ENCODE peak calls at places on chromosome 3, in ten cellular contexts. One of them, this sample, is unnamed.

GRCh38 chr3:99999541-99999940 is 114.8 kb downstream of the FILIP1L start:
- DNase-seq in activated CD8-positive, alpha-beta memory T cell treated with anti-CD3 and anti-CD28 coated beads for 1 hour: no peak
- DNase-seq in T1000: no peak
- DNase-seq in stimulated activated naive CD8-positive, alpha-beta T cell treated with anti-CD3 and anti-CD28 coated beads, Interleukin-15, amount 100 ng/mL, for 72 hours: no peak
- DNase-seq in HCEC 1CT: peak
- DNase-seq in activated naive CD4-positive, alpha-beta T cell: no peak
- DNase-seq in fibroblast of lung: peak
- DNase-seq in stimulated activated CD4-positive, alpha-beta T cell treated with anti-CD3 and anti-CD28 coated beads, Interleukin-1b, Interleukin-23, amount 100 ng/mL, for 48 hours: no peak
- DNase-seq in left ventricle myocardium superior: no peak
- DNase-seq in fibroblast of the conjunctiva: no peak
- DNase-seq in this sample: no peak

GRCh38 chr3:141240290-141241247 is 8.9 kb downstream of the PXYLP1 start:
- DNase-seq in stimulated activated naive CD8-positive, alpha-beta T cell treated with anti-CD3 and anti-CD28 coated beads, Interleukin-15, amount 100 ng/mL, for 72 hours: no peak
- DNase-seq in HCEC 1CT: no peak
- DNase-seq in activated CD8-positive, alpha-beta memory T cell treated with anti-CD3 and anti-CD28 coated beads for 1 hour: no peak
- DNase-seq in activated naive CD4-positive, alpha-beta T cell: no peak
- DNase-seq in fibroblast of lung: no peak
- DNase-seq in T1000: no peak
- DNase-seq in left ventricle myocardium superior: no peak
- DNase-seq in fibroblast of the conjunctiva: no peak
- DNase-seq in stimulated activated CD4-positive, alpha-beta T cell treated with anti-CD3 and anti-CD28 coated beads, Interleukin-1b, Interleukin-23, amount 100 ng/mL, for 48 hours: no peak
- DNase-seq in this sample: peak

GRCh38 chr3:64332461-64333350 is 107.4 kb upstream of the PRICKLE2 start:
- DNase-seq in stimulated activated naive CD8-positive, alpha-beta T cell treated with anti-CD3 and anti-CD28 coated beads, Interleukin-15, amount 100 ng/mL, for 72 hours: no peak
- DNase-seq in fibroblast of lung: no peak
- DNase-seq in left ventricle myocardium superior: no peak
- DNase-seq in stimulated activated CD4-positive, alpha-beta T cell treated with anti-CD3 and anti-CD28 coated beads, Interleukin-1b, Interleukin-23, amount 100 ng/mL, for 48 hours: no peak
- DNase-seq in activated naive CD4-positive, alpha-beta T cell: no peak
- DNase-seq in T1000: no peak
- DNase-seq in HCEC 1CT: no peak
- DNase-seq in fibroblast of the conjunctiva: no peak
- DNase-seq in activated CD8-positive, alpha-beta memory T cell treated with anti-CD3 and anti-CD28 coated beads for 1 hour: no peak
- DNase-seq in this sample: no peak

GRCh38 chr3:98188553-98188952 is 22.1 kb downstream of the OR5H15 start:
- DNase-seq in HCEC 1CT: peak
- DNase-seq in stimulated activated naive CD8-positive, alpha-beta T cell treated with anti-CD3 and anti-CD28 coated beads, Interleukin-15, amount 100 ng/mL, for 72 hours: no peak
- DNase-seq in T1000: no peak
- DNase-seq in fibroblast of lung: no peak
- DNase-seq in activated naive CD4-positive, alpha-beta T cell: no peak
- DNase-seq in fibroblast of the conjunctiva: no peak
- DNase-seq in left ventricle myocardium superior: no peak
- DNase-seq in stimulated activated CD4-positive, alpha-beta T cell treated with anti-CD3 and anti-CD28 coated beads, Interleukin-1b, Interleukin-23, amount 100 ng/mL, for 48 hours: no peak
- DNase-seq in activated CD8-positive, alpha-beta memory T cell treated with anti-CD3 and anti-CD28 coated beads for 1 hour: no peak
- DNase-seq in this sample: peak

GRCh38 chr3:35486295-35486694 is 153.0 kb upstream of the ARPP21 start:
- DNase-seq in fibroblast of lung: no peak
- DNase-seq in activated naive CD4-positive, alpha-beta T cell: no peak
- DNase-seq in activated CD8-positive, alpha-beta memory T cell treated with anti-CD3 and anti-CD28 coated beads for 1 hour: no peak
- DNase-seq in fibroblast of the conjunctiva: no peak
- DNase-seq in stimulated activated CD4-positive, alpha-beta T cell treated with anti-CD3 and anti-CD28 coated beads, Interleukin-1b, Interleukin-23, amount 100 ng/mL, for 48 hours: no peak
- DNase-seq in stimulated activated naive CD8-positive, alpha-beta T cell treated with anti-CD3 and anti-CD28 coated beads, Interleukin-15, amount 100 ng/mL, for 72 hours: no peak
- DNase-seq in HCEC 1CT: no peak
- DNase-seq in T1000: no peak
- DNase-seq in left ventricle myocardium superior: no peak
- DNase-seq in this sample: no peak

GRCh38 chr3:121660356-121661171 is at the start of gene HCLS1:
- DNase-seq in T1000: no peak
- DNase-seq in fibroblast of the conjunctiva: no peak
- DNase-seq in stimulated activated CD4-positive, alpha-beta T cell treated with anti-CD3 and anti-CD28 coated beads, Interleukin-1b, Interleukin-23, amount 100 ng/mL, for 48 hours: peak
- DNase-seq in activated naive CD4-positive, alpha-beta T cell: peak
- DNase-seq in fibroblast of lung: no peak
- DNase-seq in HCEC 1CT: no peak
- DNase-seq in left ventricle myocardium superior: peak
- DNase-seq in stimulated activated naive CD8-positive, alpha-beta T cell treated with anti-CD3 and anti-CD28 coated beads, Interleukin-15, amount 100 ng/mL, for 72 hours: peak
- DNase-seq in activated CD8-positive, alpha-beta memory T cell treated with anti-CD3 and anti-CD28 coated beads for 1 hour: peak
- DNase-seq in this sample: no peak

GRCh38 chr3:122230174-122230573 is 46.7 kb downstream of the CASR start:
- DNase-seq in activated naive CD4-positive, alpha-beta T cell: no peak
- DNase-seq in T1000: no peak
- DNase-seq in HCEC 1CT: no peak
- DNase-seq in activated CD8-positive, alpha-beta memory T cell treated with anti-CD3 and anti-CD28 coated beads for 1 hour: no peak
- DNase-seq in left ventricle myocardium superior: no peak
- DNase-seq in fibroblast of the conjunctiva: no peak
- DNase-seq in fibroblast of lung: no peak
- DNase-seq in stimulated activated naive CD8-positive, alpha-beta T cell treated with anti-CD3 and anti-CD28 coated beads, Interleukin-15, amount 100 ng/mL, for 72 hours: no peak
- DNase-seq in stimulated activated CD4-positive, alpha-beta T cell treated with anti-CD3 and anti-CD28 coated beads, Interleukin-1b, Interleukin-23, amount 100 ng/mL, for 48 hours: no peak
- DNase-seq in this sample: no peak

GRCh38 chr3:182370949-182371348 is 422.4 kb upstream of the ATP11B start:
- DNase-seq in T1000: peak
- DNase-seq in stimulated activated CD4-positive, alpha-beta T cell treated with anti-CD3 and anti-CD28 coated beads, Interleukin-1b, Interleukin-23, amount 100 ng/mL, for 48 hours: no peak
- DNase-seq in fibroblast of the conjunctiva: no peak
- DNase-seq in left ventricle myocardium superior: no peak
- DNase-seq in HCEC 1CT: no peak
- DNase-seq in activated CD8-positive, alpha-beta memory T cell treated with anti-CD3 and anti-CD28 coated beads for 1 hour: no peak
- DNase-seq in stimulated activated naive CD8-positive, alpha-beta T cell treated with anti-CD3 and anti-CD28 coated beads, Interleukin-15, amount 100 ng/mL, for 72 hours: no peak
- DNase-seq in activated naive CD4-positive, alpha-beta T cell: no peak
- DNase-seq in fibroblast of lung: no peak
- DNase-seq in this sample: no peak

GRCh38 chr3:125351814-125352456 is 23.2 kb downstream of the ZNF148 start:
- DNase-seq in fibroblast of lung: peak
- DNase-seq in fibroblast of the conjunctiva: peak
- DNase-seq in activated CD8-positive, alpha-beta memory T cell treated with anti-CD3 and anti-CD28 coated beads for 1 hour: no peak
- DNase-seq in stimulated activated CD4-positive, alpha-beta T cell treated with anti-CD3 and anti-CD28 coated beads, Interleukin-1b, Interleukin-23, amount 100 ng/mL, for 48 hours: no peak
- DNase-seq in HCEC 1CT: peak
- DNase-seq in stimulated activated naive CD8-positive, alpha-beta T cell treated with anti-CD3 and anti-CD28 coated beads, Interleukin-15, amount 100 ng/mL, for 72 hours: no peak
- DNase-seq in left ventricle myocardium superior: no peak
- DNase-seq in T1000: no peak
- DNase-seq in activated naive CD4-positive, alpha-beta T cell: no peak
- DNase-seq in this sample: no peak

GRCh38 chr3:52211268-52211891 is 13.4 kb downstream of the ALAS1 start:
- DNase-seq in left ventricle myocardium superior: no peak
- DNase-seq in T1000: no peak
- DNase-seq in fibroblast of lung: no peak
- DNase-seq in HCEC 1CT: no peak
- DNase-seq in activated naive CD4-positive, alpha-beta T cell: no peak
- DNase-seq in activated CD8-positive, alpha-beta memory T cell treated with anti-CD3 and anti-CD28 coated beads for 1 hour: no peak
- DNase-seq in stimulated activated CD4-positive, alpha-beta T cell treated with anti-CD3 and anti-CD28 coated beads, Interleukin-1b, Interleukin-23, amount 100 ng/mL, for 48 hours: no peak
- DNase-seq in stimulated activated naive CD8-positive, alpha-beta T cell treated with anti-CD3 and anti-CD28 coated beads, Interleukin-15, amount 100 ng/mL, for 72 hours: no peak
- DNase-seq in fibroblast of the conjunctiva: no peak
- DNase-seq in this sample: no peak

GRCh38 chr3:170356596-170357175 is 829 bp upstream of the SKIL start:
- DNase-seq in activated naive CD4-positive, alpha-beta T cell: no peak
- DNase-seq in HCEC 1CT: peak
- DNase-seq in activated CD8-positive, alpha-beta memory T cell treated with anti-CD3 and anti-CD28 coated beads for 1 hour: peak
- DNase-seq in stimulated activated CD4-positive, alpha-beta T cell treated with anti-CD3 and anti-CD28 coated beads, Interleukin-1b, Interleukin-23, amount 100 ng/mL, for 48 hours: peak
- DNase-seq in fibroblast of the conjunctiva: peak
- DNase-seq in T1000: peak
- DNase-seq in left ventricle myocardium superior: peak
- DNase-seq in stimulated activated naive CD8-positive, alpha-beta T cell treated with anti-CD3 and anti-CD28 coated beads, Interleukin-15, amount 100 ng/mL, for 72 hours: peak
- DNase-seq in fibroblast of lung: peak
- DNase-seq in this sample: peak

GRCh38 chr3:131338948-131339640 is 42.5 kb upstream of the NUDT16 start:
- DNase-seq in HCEC 1CT: peak
- DNase-seq in stimulated activated CD4-positive, alpha-beta T cell treated with anti-CD3 and anti-CD28 coated beads, Interleukin-1b, Interleukin-23, amount 100 ng/mL, for 48 hours: no peak
- DNase-seq in fibroblast of lung: no peak
- DNase-seq in T1000: no peak
- DNase-seq in activated naive CD4-positive, alpha-beta T cell: no peak
- DNase-seq in left ventricle myocardium superior: no peak
- DNase-seq in activated CD8-positive, alpha-beta memory T cell treated with anti-CD3 and anti-CD28 coated beads for 1 hour: no peak
- DNase-seq in stimulated activated naive CD8-positive, alpha-beta T cell treated with anti-CD3 and anti-CD28 coated beads, Interleukin-15, amount 100 ng/mL, for 72 hours: no peak
- DNase-seq in fibroblast of the conjunctiva: no peak
- DNase-seq in this sample: no peak